ENCODE peak calls at places on chromosomes 4 and X, in five cellular contexts. H, U, M, X and P are unnamed samples.
A peak's percentile ranks its signal among the peaks of the same experiment; 100 is the strongest.

GRCh38 chrX:96837808-96838207 is 45.9 kb upstream of the RPA4 start:
- DNase-seq in X (no peak), M (no peak), U (no peak), H (no peak), P (no peak)

GRCh38 chrX:77743720-77744119 is 42.3 kb downstream of the ATRX start:
- DNase-seq in X (no peak), M (no peak), U (peak; percentile 40), H (no peak), P (no peak)

GRCh38 chr4:134585972-134586371 is 384.4 kb upstream of the PABPC4L start:
- DNase-seq in U (no peak), M (no peak), X (no peak), H (no peak), P (no peak)

GRCh38 chr4:4792516-4792915 is 66.9 kb upstream of the MSX1 start:
- DNase-seq in U (no peak), H (no peak), X (no peak), M (no peak), P (no peak)

GRCh38 chr4:46820154-46820553 is 88.9 kb downstream of the COX7B2 start:
- DNase-seq in M (no peak), X (no peak), H (peak; percentile 44), U (no peak), P (no peak)

GRCh38 chrX:150362599-150363481 is at the start of gene MAMLD1:
- DNase-seq in M (peak; percentile 68), X (peak; percentile 71), U (peak; percentile 82), H (peak; percentile 89), P (peak; percentile 45)

GRCh38 chrX:55033429-55033828 is 2.7 kb upstream of the ALAS2 start:
- DNase-seq in X (no peak), M (no peak), H (no peak), U (no peak), P (no peak)

GRCh38 chr4:53380221-53380620 is 2.8 kb downstream of the FIP1L1 start:
- DNase-seq in M (no peak), H (no peak), U (no peak), X (no peak), P (no peak)

GRCh38 chr4:150150545-150151156 is 72.4 kb downstream of the DCLK2 start:
- DNase-seq in M (no peak), U (no peak), H (no peak), X (no peak), P (no peak)

GRCh38 chr4:48635310-48635709 is 144.8 kb downstream of the FRYL start:
- DNase-seq in M (no peak), H (no peak), X (no peak), U (no peak), P (no peak)

GRCh38 chrX:40734956-40735317 is 405 bp downstream of the MED14 start:
- DNase-seq in H (no peak), X (peak; percentile 13), M (no peak), U (no peak), P (peak; percentile 5)

GRCh38 chr4:99002274-99002673 is 6.8 kb downstream of the METAP1 start:
- DNase-seq in M (no peak), H (no peak), X (no peak), U (no peak), P (no peak)

GRCh38 chr4:3822230-3822947 is 56.2 kb downstream of the ADRA2C start:
- DNase-seq in U (no peak), M (no peak), H (no peak), X (no peak), P (no peak)

GRCh38 chr4:76738081-76738931 is 159.6 kb downstream of the SOWAHB start:
- DNase-seq in X (no peak), M (no peak), U (no peak), H (no peak), P (no peak)

GRCh38 chr4:34619531-34620109 is 1624.7 kb downstream of the ARAP2 start:
- DNase-seq in H (no peak), M (no peak), U (no peak), X (no peak), P (no peak)

GRCh38 chr4:99715286-99715685 is 57.7 kb upstream of the C4orf54 start:
- DNase-seq in M (no peak), X (no peak), U (no peak), H (no peak), P (no peak)

GRCh38 chrX:20664774-20665173 is 398.1 kb upstream of the RPS6KA3 start:
- DNase-seq in M (no peak), U (no peak), H (no peak), X (no peak), P (no peak)

DNA sequence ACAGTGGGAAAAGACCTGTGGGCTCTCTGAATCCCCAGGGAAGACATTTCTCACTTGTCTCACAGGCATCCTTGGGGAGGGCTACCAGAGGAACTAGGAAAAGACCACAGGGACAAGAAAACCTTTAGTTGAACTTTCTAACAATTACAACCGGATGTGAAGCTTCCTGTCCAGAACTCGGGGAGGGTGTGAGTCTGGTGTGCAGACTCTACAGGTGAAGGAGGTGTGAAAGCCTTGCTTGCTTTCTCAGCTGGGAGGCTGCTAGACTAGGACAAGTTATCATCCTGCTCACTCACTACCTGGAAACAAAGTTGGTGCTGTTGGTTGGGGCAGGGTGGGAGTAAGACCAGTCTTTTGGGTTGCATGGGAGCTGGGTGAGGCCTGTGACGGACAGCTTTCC is 158.5 kb upstream of the PBDC1 start:
- DNase-seq in M (no peak), X (no peak), H (no peak), U (no peak), P (no peak)
- H3K9me3 ChIP-seq in M (no peaks in the 10 kb centered on the region), X (no peaks in the 10 kb centered on the region), H (peaks cover 3% of the 10 kb centered on the region), U (no peaks in the 10 kb centered on the region), P (no peaks in the 10 kb centered on the region)

GRCh38 chr4:174919886-174920423 is 1.8 kb downstream of the ADAM29 start:
- DNase-seq in U (no peak), M (no peak), X (no peak), H (no peak), P (no peak)
- H3K9me3 ChIP-seq in U (no peaks in the 10 kb centered on the region), M (no peaks in the 10 kb centered on the region), X (no peaks in the 10 kb centered on the region), H (no peaks in the 10 kb centered on the region), P (no peaks in the 10 kb centered on the region)

GRCh38 chr4:200936-201335 is 76.6 kb downstream of the ZNF718 start:
- DNase-seq in H (no peak), U (no peak), M (no peak), X (no peak), P (no peak)
- H3K9me3 ChIP-seq in H (peaks cover 100% of the 10 kb centered on the region), U (no peaks in the 10 kb centered on the region), M (no peaks in the 10 kb centered on the region), X (no peaks in the 10 kb centered on the region), P (peaks cover 21% of the 10 kb centered on the region)

GRCh38 chr4:167973513-167973912 is 118.8 kb upstream of the ANXA10 start:
- DNase-seq in X (no peak), H (no peak), U (no peak), M (no peak), P (no peak)
- H3K9me3 ChIP-seq in X (no peaks in the 10 kb centered on the region), H (peaks cover 60% of the 10 kb centered on the region), U (no peaks in the 10 kb centered on the region), M (peaks cover under 1% of the 10 kb centered on the region), P (no peaks in the 10 kb centered on the region)

GRCh38 chrX:81876437-81876836 is 674.5 kb downstream of the SH3BGRL start:
- DNase-seq in H (no peak), X (no peak), U (no peak), M (no peak), P (no peak)

GRCh38 chrX:81874807-81875206 is 672.9 kb downstream of the SH3BGRL start:
- DNase-seq in M (no peak), H (no peak), U (no peak), X (no peak), P (no peak)

GRCh38 chrX:81875800-81876199 is 673.9 kb downstream of the SH3BGRL start:
- DNase-seq in H (no peak), M (no peak), U (no peak), X (no peak), P (no peak)
- H3K9me3 ChIP-seq in H (peaks cover 13% of the 10 kb centered on the region), M (no peaks in the 10 kb centered on the region), U (no peaks in the 10 kb centered on the region), X (no peaks in the 10 kb centered on the region), P (no peaks in the 10 kb centered on the region)

GRCh38 chr4:160809576-160809975 is 1354.2 kb downstream of the FSTL5 start:
- DNase-seq in M (no peak), U (no peak), X (no peak), H (no peak), P (no peak)

GRCh38 chr4:160811956-160812355 is 1351.8 kb downstream of the FSTL5 start:
- DNase-seq in M (no peak), X (no peak), U (no peak), H (no peak), P (no peak)

GRCh38 chr4:160808174-160808573 is 1355.6 kb downstream of the FSTL5 start:
- DNase-seq in M (no peak), U (no peak), X (no peak), H (no peak), P (no peak)

GRCh38 chr4:160810415-160810814 is 1353.4 kb downstream of the FSTL5 start:
- DNase-seq in H (no peak), X (no peak), U (no peak), M (no peak), P (no peak)
- H3K9me3 ChIP-seq in H (peaks cover 3% of the 10 kb centered on the region), X (no peaks in the 10 kb centered on the region), U (peaks cover 3% of the 10 kb centered on the region), M (no peaks in the 10 kb centered on the region), P (no peaks in the 10 kb centered on the region)

DNA sequence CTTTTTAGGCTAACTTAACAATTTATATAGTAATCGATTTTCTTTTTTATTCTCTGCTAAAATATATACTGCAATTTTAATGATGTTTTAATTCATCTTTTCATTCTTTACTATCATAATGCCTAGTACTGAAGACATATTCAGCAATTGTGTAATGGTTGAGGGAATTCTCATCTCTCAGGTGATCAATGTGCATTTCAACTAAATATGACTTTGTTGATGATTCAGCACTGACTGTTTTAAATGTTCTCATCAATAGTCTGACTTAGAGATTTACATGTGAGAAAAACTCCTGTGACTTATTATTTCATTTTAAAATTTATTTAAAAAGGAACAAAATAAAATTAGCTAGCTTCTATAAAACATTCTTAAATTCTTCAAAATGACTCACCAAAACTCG is 1450.3 kb downstream of the STIM2 start:
- DNase-seq in X (no peak), U (no peak), H (no peak), M (no peak), P (no peak)
- H3K9me3 ChIP-seq in X (no peaks in the 10 kb centered on the region), U (no peaks in the 10 kb centered on the region), H (peaks cover 20% of the 10 kb centered on the region), M (no peaks in the 10 kb centered on the region), P (no peaks in the 10 kb centered on the region)

GRCh38 chr4:18458465-18458864 is 436.9 kb upstream of the LCORL start:
- DNase-seq in H (no peak), X (no peak), M (no peak), U (no peak), P (no peak)

GRCh38 chr4:18464160-18464559 is 442.6 kb upstream of the LCORL start:
- DNase-seq in X (no peak), U (no peak), H (no peak), M (no peak), P (no peak)
- H3K9me3 ChIP-seq in X (no peaks in the 10 kb centered on the region), U (no peaks in the 10 kb centered on the region), H (no peaks in the 10 kb centered on the region), M (no peaks in the 10 kb centered on the region), P (no peaks in the 10 kb centered on the region)

GRCh38 chr4:294732-295131 is 10.5 kb downstream of the ZNF732 start:
- DNase-seq in X (no peak), U (no peak), H (no peak), M (no peak), P (no peak)

DNA sequence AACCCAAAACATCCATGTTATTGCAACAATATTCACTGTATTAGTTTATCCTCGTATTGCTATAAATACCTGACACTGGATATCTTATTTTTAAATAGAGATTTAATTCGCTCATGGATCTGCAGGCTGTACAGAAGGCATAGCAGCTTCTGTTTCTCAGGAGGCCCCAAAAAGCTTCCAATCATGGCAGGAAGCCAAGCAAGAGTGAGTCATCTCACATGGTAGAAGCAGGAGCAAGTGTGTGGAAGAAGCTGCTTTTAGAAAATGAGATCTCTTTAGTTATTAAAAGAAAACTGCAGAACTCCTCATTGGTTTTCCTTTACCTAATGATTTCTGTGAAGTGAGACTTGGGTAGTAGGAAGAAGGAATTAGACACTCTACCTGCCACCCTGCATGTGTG is 16.4 kb downstream of the ZNF732 start:
- DNase-seq in U (no peak), H (no peak), X (no peak), M (no peak), P (no peak)
- H3K9me3 ChIP-seq in U (no peaks in the 10 kb centered on the region), H (peaks cover 98% of the 10 kb centered on the region), X (no peaks in the 10 kb centered on the region), M (peaks cover 7% of the 10 kb centered on the region), P (peaks cover 3% of the 10 kb centered on the region)